ENCODE peak calls at places on chromosomes 6 and 20, in four cellular contexts. C is left lung, O is retinal pigment epithelial cell, Q is GM23248. S is an unnamed sample.

GRCh38 chr6:130033999-130034814 is 15.8 kb downstream of the L3MBTL3 start:
- DNase-seq in C (no peak), O (no peak), Q (peak; percentile 83), S (no peak)

GRCh38 chr6:140960566-140960965 is 1172.2 kb upstream of the GJE1 start:
- DNase-seq in C (no peak), O (no peak), Q (no peak), S (no peak)

GRCh38 chr20:43925786-43926185 is 11.1 kb downstream of the TOX2 start:
- DNase-seq in C (no peak), O (no peak), Q (peak; percentile 63), S (no peak)

GRCh38 chr20:6705106-6705766 is 62.2 kb upstream of the BMP2 start:
- DNase-seq in C (no peak), O (no peak), Q (no peak), S (no peak)

GRCh38 chr20:40797425-40797824 is 108.4 kb upstream of the MAFB start:
- DNase-seq in C (no peak), O (no peak), Q (peak; percentile 36), S (peak; percentile 45)

GRCh38 chr6:34145161-34146020 is 496 bp downstream of the GRM4 start:
- DNase-seq in C (no peak), O (no peak), Q (peak; percentile 78), S (no peak)

GRCh38 chr6:125203395-125203794 is 49.8 kb downstream of the TPD52L1 start:
- DNase-seq in C (no peak), O (no peak), Q (peak; percentile 30), S (no peak)

GRCh38 chr20:12970372-12970821 is 38.4 kb upstream of the SPTLC3 start:
- DNase-seq in C (no peak), O (peak; percentile 14), Q (peak; percentile 71), S (peak; percentile 24)

GRCh38 chr6:33192671-33193602 is 670 bp upstream of the COL11A2 start:
- DNase-seq in C (no peak), O (no peak), Q (peak; percentile 64), S (no peak)

GRCh38 chr20:50487397-50487796 is 22.8 kb upstream of the PTPN1 start:
- DNase-seq in C (no peak), O (no peak), Q (no peak), S (no peak)

GRCh38 chr6:46784535-46784934 is 8.7 kb upstream of the MEP1A start:
- DNase-seq in C (no peak), O (no peak), Q (no peak), S (no peak)

DNA sequence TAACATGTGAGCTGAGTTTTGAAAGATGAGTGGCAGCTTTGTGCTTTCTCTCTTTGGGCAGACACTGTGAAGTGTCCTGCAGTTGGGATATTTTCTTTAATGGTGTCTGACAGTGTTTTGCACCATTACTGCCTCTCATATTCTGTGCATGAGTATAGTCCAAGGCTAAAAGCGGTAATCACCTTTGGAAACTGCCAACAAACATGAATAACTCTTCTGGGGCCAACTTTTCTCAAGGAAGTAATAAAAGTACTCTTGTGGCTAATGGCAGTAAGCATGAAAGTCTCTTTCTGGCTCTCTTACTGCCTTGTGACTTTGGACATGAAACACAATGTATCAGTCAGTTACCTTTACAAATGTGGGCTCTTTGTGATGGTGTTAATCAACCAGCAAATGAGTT is 91.7 kb upstream of the SOX4 start:
- DNase-seq in C (no peak), O (no peak), Q (peak; percentile 8), S (no peak)
- H3K4me3 ChIP-seq in C (no peak overlapping the region), O (no peak overlapping the region), Q (no peak overlapping the region), S (no peak overlapping the region)

GRCh38 chr6:21142716-21143115 is 450.8 kb upstream of the SOX4 start:
- DNase-seq in C (no peak), O (no peak), Q (no peak), S (no peak)

GRCh38 chr6:21144928-21145327 is 448.6 kb upstream of the SOX4 start:
- DNase-seq in C (no peak), O (no peak), Q (no peak), S (no peak)

GRCh38 chr6:21143651-21144050 is 449.9 kb upstream of the SOX4 start:
- DNase-seq in C (no peak), O (no peak), Q (no peak), S (no peak)

GRCh38 chr6:21138359-21139094 is 455.0 kb upstream of the SOX4 start:
- DNase-seq in C (no peak), O (no peak), Q (peak; percentile 25), S (no peak)

GRCh38 chr6:21141616-21142303 is 451.8 kb upstream of the SOX4 start:
- DNase-seq in C (no peak), O (no peak), Q (no peak), S (no peak)
- H3K4me3 ChIP-seq in C (no peak overlapping the region), O (no peak overlapping the region), Q (no peak overlapping the region), S (no peak overlapping the region)

GRCh38 chr20:36454664-36455427 is 86.5 kb upstream of the MYL9 start:
- DNase-seq in C (peak; percentile 55), O (no peak), Q (peak; percentile 17), S (no peak)
- H3K4me3 ChIP-seq in C (no peak overlapping the region), O (peak overlapping the region; percentile 14), Q (no peak overlapping the region), S (no peak overlapping the region)

DNA sequence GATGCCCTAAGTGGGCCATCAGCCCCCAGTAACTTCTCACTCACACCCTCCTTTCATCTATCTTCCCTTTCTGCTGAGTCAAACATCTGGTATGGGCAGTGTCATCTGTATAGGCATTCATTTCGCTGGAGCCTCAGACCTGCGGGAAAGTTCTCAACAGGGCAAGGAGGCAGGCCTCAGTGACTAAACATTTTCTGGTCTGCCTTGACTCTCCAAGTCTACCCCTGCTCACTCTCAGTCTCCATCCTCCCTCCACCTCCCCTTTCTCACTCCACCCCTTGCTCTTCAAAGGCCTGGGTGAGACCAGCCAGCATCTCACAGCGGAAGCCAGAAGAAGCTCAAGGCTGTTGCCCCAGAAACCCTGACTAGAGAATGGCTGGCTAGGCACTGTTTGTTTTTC is 105.0 kb upstream of the BEND6 start:
- DNase-seq in C (no peak), O (no peak), Q (peak; percentile 89), S (no peak)
- H3K4me3 ChIP-seq in C (no peak overlapping the region), O (no peak overlapping the region), Q (peak overlapping the region; percentile 87), S (no peak overlapping the region)

GRCh38 chr6:119076173-119076965 is 2.1 kb downstream of the FAM184A start:
- DNase-seq in C (no peak), O (no peak), Q (peak; percentile 2), S (peak; percentile 62)

GRCh38 chr6:119078449-119079287 is at the start of gene FAM184A:
- DNase-seq in C (peak; percentile 62), O (no peak), Q (peak; percentile 68), S (peak; percentile 52)

GRCh38 chr6:119077643-119078448 is 618 bp downstream of the FAM184A start:
- DNase-seq in C (peak; percentile 36), O (no peak), Q (peak; percentile 29), S (no peak)

GRCh38 chr6:119075200-119075981 is 3.1 kb downstream of the FAM184A start:
- DNase-seq in C (no peak), O (no peak), Q (no peak), S (no peak)

DNA sequence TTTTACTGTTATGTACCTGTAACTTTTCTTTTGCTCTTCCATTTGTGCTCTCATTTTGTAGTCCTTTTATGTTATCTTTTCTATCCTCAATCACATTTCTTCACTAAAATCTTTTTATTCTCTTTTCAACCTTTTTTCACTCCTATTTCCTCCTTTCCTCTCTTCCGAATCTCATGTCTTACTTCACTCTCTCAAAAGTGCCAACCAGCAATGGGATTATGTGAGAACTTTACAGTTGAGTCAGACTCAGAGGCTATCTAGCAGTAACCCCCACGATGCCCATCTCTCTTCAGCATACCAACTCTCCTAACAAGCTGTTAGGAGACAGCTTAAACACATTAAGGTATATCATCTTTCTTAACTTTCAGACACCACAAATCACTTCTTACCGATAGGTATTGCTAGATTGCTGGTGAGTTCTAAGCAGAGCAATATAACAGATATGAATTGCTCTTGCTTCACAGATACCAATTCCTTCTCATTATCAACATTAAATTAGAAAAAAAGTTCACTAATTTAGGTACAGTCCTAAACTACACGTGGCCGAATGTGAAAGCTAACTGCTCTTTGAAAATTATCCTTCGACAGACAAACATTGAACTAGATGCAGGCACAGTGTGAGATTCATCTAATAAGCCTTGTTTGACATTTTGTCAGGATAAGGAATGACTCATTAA is 1.4 kb downstream of the FAM184A start:
- DNase-seq in C (no peak), O (no peak), Q (peak; percentile 3), S (no peak)
- H3K4me3 ChIP-seq in C (peak overlapping the region; percentile 58), O (no peak overlapping the region), Q (peak overlapping the region; percentile 73), S (peak overlapping the region; percentile 57)